ENCODE peak calls at places on chromosomes 12 and 14, in seven cellular contexts. H, L, Y, U, K, D and T are unnamed samples.

GRCh38 chr14:39492267-39492666 is 60.0 kb upstream of the FBXO33 start:
- DNase-seq in U (no peak), K (peak; percentile 54), Y (no peak), H (no peak), L (no peak), D (no peak), T (no peak)

GRCh38 chr14:94153750-94154350 is 20.3 kb upstream of the PPP4R4 start:
- DNase-seq in U (no peak), H (no peak), K (no peak), D (no peak), L (no peak), Y (no peak), T (no peak)

GRCh38 chr14:37122288-37122687 is 50.1 kb downstream of the SLC25A21 start:
- DNase-seq in L (no peak), D (no peak), K (peak; percentile 94), H (no peak), Y (peak; percentile 3), U (no peak), T (no peak)

GRCh38 chr14:93719234-93719633 is 69.1 kb downstream of the PRIMA1 start:
- DNase-seq in U (no peak), D (peak; percentile 23), H (no peak), L (no peak), Y (no peak), K (no peak), T (no peak)

GRCh38 chr12:124222368-124223245 is 72.3 kb upstream of the RFLNA start:
- DNase-seq in H (no peak), D (no peak), L (no peak), Y (no peak), U (no peak), K (no peak), T (no peak)

GRCh38 chr14:62304172-62304571 is 542.0 kb downstream of the SNAPC1 start:
- DNase-seq in H (no peak), Y (no peak), K (no peak), D (no peak), L (no peak), U (no peak), T (no peak)

GRCh38 chr14:92945959-92946846 is 23.3 kb downstream of the CHGA start:
- DNase-seq in H (no peak), L (peak; percentile 47), K (peak; percentile 80), U (no peak), D (peak; percentile 72), Y (peak; percentile 74), T (no peak)

GRCh38 chr14:22887260-22887989 is 4.4 kb downstream of the REM2 start:
- DNase-seq in Y (peak; percentile 15), L (no peak), U (peak; percentile 52), D (no peak), K (peak; percentile 95), H (peak; percentile 84), T (no peak)

GRCh38 chr14:104820669-104821228 is 19.8 kb downstream of the ZBTB42 start:
- DNase-seq in L (no peak), Y (no peak), H (no peak), K (no peak), U (peak; percentile 51), D (no peak), T (no peak)

GRCh38 chr14:32473476-32473875 is 144.4 kb downstream of the AKAP6 start:
- DNase-seq in D (peak; percentile 66), Y (peak; percentile 76), U (peak; percentile 25), L (no peak), K (peak; percentile 90), H (no peak), T (peak; percentile 25)

GRCh38 chr14:105041841-105042765 is 21.2 kb upstream of the CDCA4 start:
- DNase-seq in D (no peak), Y (peak; percentile 62), H (no peak), U (no peak), L (no peak), K (peak; percentile 30), T (no peak)

GRCh38 chr14:94542111-94542810 is 19.0 kb upstream of the SERPINA4 start:
- DNase-seq in H (no peak), D (peak; percentile 34), L (no peak), U (no peak), Y (no peak), K (peak; percentile 27), T (no peak)

DNA sequence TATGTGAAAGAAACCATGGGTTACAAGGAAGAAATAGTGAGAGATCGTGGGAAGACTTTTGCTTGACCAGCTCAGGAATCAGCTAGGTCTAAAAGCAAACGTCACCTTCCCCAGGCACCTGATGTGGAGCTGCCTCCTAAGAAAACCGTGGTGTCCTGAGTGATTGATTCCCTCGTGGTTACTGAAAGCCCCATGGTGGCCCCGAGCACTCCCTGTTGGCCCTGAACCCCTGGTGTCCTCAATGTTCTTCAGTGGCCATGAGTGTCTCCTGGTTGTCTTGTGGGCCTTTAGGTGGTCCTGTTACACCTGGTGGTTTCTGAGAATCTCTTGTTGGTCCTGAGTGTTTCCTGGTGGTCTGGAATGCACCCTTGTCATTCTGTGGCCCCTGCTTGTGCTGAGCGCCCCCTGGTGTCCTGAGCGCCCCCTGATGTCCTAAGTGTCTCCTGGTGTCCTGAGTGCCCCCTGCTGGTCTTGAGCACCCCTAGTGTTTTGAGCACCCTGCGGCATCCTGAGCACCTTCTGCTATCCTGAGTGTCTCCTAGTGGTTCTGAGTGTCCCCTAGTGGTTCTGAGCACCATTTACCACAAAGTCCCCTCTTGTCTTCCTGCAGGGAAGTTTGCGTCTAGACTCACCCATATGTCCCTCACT is 518.7 kb downstream of the TMEM121 start:
- DNase-seq in L (no peak), Y (peak; percentile 47), K (no peak), H (peak; percentile 80), U (no peak), D (no peak), T (peak; percentile 10)
- H3K4me3 ChIP-seq in L (no peak overlapping the region), Y (no peak overlapping the region), K (no peak overlapping the region), H (no peak overlapping the region), U (no peak overlapping the region), D (no peak overlapping the region), T (no peak overlapping the region)

GRCh38 chr12:64937466-64937865 is 113.0 kb downstream of the TBC1D30 start:
- DNase-seq in L (no peak), D (no peak), Y (no peak), U (no peak), K (no peak), H (no peak), T (no peak)
- H3K27me3 ChIP-seq in L (no peaks in the 10 kb centered on the region), D (no peaks in the 10 kb centered on the region), Y (no peaks in the 10 kb centered on the region), U (no peaks in the 10 kb centered on the region), K (no peaks in the 10 kb centered on the region), H (no peaks in the 10 kb centered on the region), T (peaks cover 7% of the 10 kb centered on the region)

GRCh38 chr14:50397461-50398196 is 948 bp upstream of the CDKL1 start:
- DNase-seq in U (peak; percentile 28), K (peak; percentile 68), Y (peak; percentile 72), D (no peak), H (no peak), L (no peak), T (peak; percentile 24)
- H3K4me3 ChIP-seq in U (peak overlapping the region; percentile 79), K (peak overlapping the region; percentile 82), Y (peak overlapping the region; percentile 66), D (peak overlapping the region; percentile 66), H (peak overlapping the region; percentile 73), L (peak overlapping the region; percentile 92), T (peak overlapping the region; percentile 38)

GRCh38 chr12:129296636-129297035 is 443.4 kb downstream of the GLT1D1 start:
- DNase-seq in U (no peak), H (no peak), Y (no peak), D (no peak), L (no peak), K (no peak), T (no peak)
- H3K27me3 ChIP-seq in U (no peaks in the 10 kb centered on the region), H (no peaks in the 10 kb centered on the region), Y (no peaks in the 10 kb centered on the region), D (no peaks in the 10 kb centered on the region), L (no peaks in the 10 kb centered on the region), K (no peaks in the 10 kb centered on the region), T (no peaks in the 10 kb centered on the region)

DNA sequence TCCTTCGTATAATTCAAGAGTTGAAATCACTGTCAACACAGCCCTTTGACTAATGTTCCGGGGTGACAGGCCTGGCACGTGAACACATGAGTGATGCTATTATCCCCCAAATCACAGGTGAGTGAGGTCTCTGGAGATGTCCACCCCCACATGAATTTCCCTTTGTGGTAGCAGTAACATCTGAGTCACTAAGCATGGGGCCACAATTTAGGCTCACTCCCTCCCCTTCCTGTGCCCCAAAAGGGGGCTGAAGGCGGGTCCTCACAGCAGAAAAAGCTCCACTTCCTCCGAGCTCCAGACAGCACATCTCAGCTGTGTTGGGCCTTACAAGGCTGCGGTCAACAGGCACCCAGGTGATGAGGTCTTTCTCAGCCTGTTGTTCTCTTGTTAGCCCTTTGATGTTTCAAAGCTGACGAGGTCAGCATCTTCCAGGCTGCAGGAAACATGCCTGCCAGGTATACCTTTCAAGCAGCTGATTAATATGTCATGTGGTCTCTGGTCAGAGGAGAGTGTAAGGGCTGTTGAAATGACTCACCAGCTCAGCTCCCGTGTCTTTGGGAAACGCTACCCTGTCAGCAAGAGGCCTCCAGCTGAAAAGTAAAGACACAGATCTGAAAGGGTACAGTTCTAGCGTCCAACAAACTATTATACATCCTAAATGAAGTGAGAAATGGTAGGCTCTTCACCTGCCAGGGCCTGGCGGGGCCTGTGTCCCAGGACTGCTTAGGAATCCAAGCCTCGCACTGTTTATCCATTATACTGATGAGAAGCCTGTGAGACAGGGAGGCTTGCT is 107.3 kb downstream of the ZFP36L1 start:
- DNase-seq in H (peak; percentile 97), K (peak; percentile 95), D (no peak), U (peak; percentile 18), L (no peak), Y (no peak), T (no peak)
- H3K4me3 ChIP-seq in H (no peak overlapping the region), K (no peak overlapping the region), D (no peak overlapping the region), U (no peak overlapping the region), L (no peak overlapping the region), Y (no peak overlapping the region), T (no peak overlapping the region)